ENCODE peak calls at places on chromosomes 5 and 9, in four cellular contexts. I, B, F and T are unnamed samples. For H3K9me3, the result is how much of the 10 kb centered on the place peaks cover.

GRCh38 chr5:87113848-87114247 is 153.8 kb upstream of the RASA1 start:
- DNase-seq in B (peak), F (no peak), I (no peak), T (no peak)

GRCh38 chr5:134003064-134003956 is 1.5 kb downstream of the VDAC1 start:
- DNase-seq in F (peak), I (no peak), B (peak), T (no peak)

GRCh38 chr5:56545016-56545415 is 270.3 kb upstream of the MAP3K1 start:
- DNase-seq in I (no peak), F (no peak), B (no peak), T (no peak)

GRCh38 chr9:77751341-77752091 is 103.4 kb upstream of the GNA14 start:
- DNase-seq in B (peak), F (peak), I (peak), T (peak)

GRCh38 chr9:99056876-99057664 is 47.8 kb upstream of the TGFBR1 start:
- DNase-seq in B (peak), F (no peak), I (peak), T (no peak)

GRCh38 chr5:14946813-14947640 is 75.4 kb upstream of the ANKH start:
- DNase-seq in B (peak), I (peak), F (peak), T (peak)

GRCh38 chr9:116944714-116945534 is 257.8 kb downstream of the TRIM32 start:
- DNase-seq in I (no peak), F (no peak), B (no peak), T (no peak)

GRCh38 chr5:173673295-173674170 is 57.1 kb upstream of the BOD1 start:
- DNase-seq in B (no peak), I (peak), F (no peak), T (no peak)

GRCh38 chr9:126393876-126394275 is 67.2 kb downstream of the MVB12B start:
- DNase-seq in B (no peak), F (no peak), I (no peak), T (no peak)

GRCh38 chr5:15752886-15753285 is 252.9 kb downstream of the FBXL7 start:
- DNase-seq in I (no peak), F (no peak), B (peak), T (no peak)

GRCh38 chr9:69186841-69187611 is 12.9 kb downstream of the TJP2 start:
- DNase-seq in F (no peak), B (peak), I (no peak), T (no peak)

GRCh38 chr9:98881836-98882568 is 61.7 kb upstream of the COL15A1 start:
- DNase-seq in B (peak), F (no peak), I (no peak), T (no peak)

GRCh38 chr5:6574111-6574510 is 58.7 kb downstream of the NSUN2 start:
- DNase-seq in I (no peak), F (no peak), B (no peak), T (no peak)

GRCh38 chr9:108746864-108747263 is 108.9 kb downstream of the ACTL7B start:
- DNase-seq in F (no peak), B (peak), I (no peak), T (no peak)

GRCh38 chr5:167970002-167970401 is 321.4 kb upstream of the WWC1 start:
- DNase-seq in F (no peak), B (peak), I (no peak), T (no peak)

GRCh38 chr5:155938051-155938450 is 388.9 kb upstream of the SGCD start:
- DNase-seq in F (no peak), I (no peak), B (no peak), T (no peak)

GRCh38 chr5:167902298-167902697 is 389.1 kb upstream of the WWC1 start:
- DNase-seq in F (no peak), B (no peak), I (no peak), T (no peak)

GRCh38 chr9:135440620-135441019 is 39.0 kb upstream of the PPP1R26 start:
- DNase-seq in F (no peak), B (no peak), I (no peak), T (peak)

GRCh38 chr5:59346514-59346913 is 547.0 kb downstream of the PDE4D start:
- DNase-seq in I (no peak), F (no peak), B (no peak), T (no peak)

GRCh38 chr9:117211280-117211679 is 203.6 kb downstream of the ASTN2 start:
- DNase-seq in F (no peak), I (no peak), B (no peak), T (no peak)

GRCh38 chr9:114016629-114017423 is 61.3 kb downstream of the AMBP start:
- DNase-seq in F (no peak), B (no peak), I (no peak), T (no peak)

GRCh38 chr5:42403236-42403635 is 20.0 kb upstream of the GHR start:
- DNase-seq in B (no peak), I (no peak), F (no peak), T (no peak)

GRCh38 chr5:142023836-142024235 is 11.0 kb upstream of the GNPDA1 start:
- DNase-seq in F (no peak), B (no peak), I (no peak), T (no peak)

GRCh38 chr5:178711572-178711971 is 18.9 kb downstream of the ZNF354A start:
- DNase-seq in I (no peak), B (no peak), F (no peak), T (no peak)
- H3K9me3 ChIP-seq in I (half or more), B (under half), F (under half), T (under half)

DNA sequence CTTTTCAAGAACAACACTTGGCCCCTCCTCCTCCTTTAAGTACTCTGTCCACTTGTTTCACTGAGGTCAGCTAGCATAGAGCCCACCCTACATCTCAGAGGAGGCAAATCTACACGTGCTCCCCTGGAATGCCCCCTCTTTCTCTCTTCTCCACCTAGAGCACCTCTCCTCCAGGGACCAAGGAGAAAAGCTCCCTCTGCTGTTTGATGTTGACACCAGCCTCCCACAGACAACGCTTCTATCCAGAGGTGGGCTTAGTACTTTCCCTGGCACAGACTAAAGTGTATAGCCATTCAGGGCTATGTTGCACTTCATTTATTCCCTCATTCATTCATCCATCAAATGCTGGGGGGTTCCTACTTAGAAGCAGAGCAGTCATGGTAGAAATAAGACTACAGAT is 68.2 kb upstream of the TAF1L start:
- DNase-seq in I (peak), F (no peak), B (peak), T (no peak)
- TF ChIP-seq EZH2phosphoT487 in I (no peak), F (no peak), B (no peak), T (no peak)

GRCh38 chr9:81082251-81082650 is 607.1 kb downstream of the TLE1 start:
- DNase-seq in I (no peak), F (no peak), B (no peak), T (no peak)

GRCh38 chr9:81086421-81086820 is 602.9 kb downstream of the TLE1 start:
- DNase-seq in I (no peak), F (no peak), B (no peak), T (no peak)

GRCh38 chr9:81080900-81081299 is 608.4 kb downstream of the TLE1 start:
- DNase-seq in F (no peak), B (no peak), I (no peak), T (no peak)

GRCh38 chr9:81083062-81083461 is 606.3 kb downstream of the TLE1 start:
- DNase-seq in I (no peak), F (peak), B (no peak), T (no peak)

GRCh38 chr9:81083821-81084512 is 605.4 kb downstream of the TLE1 start:
- DNase-seq in I (no peak), B (peak), F (peak), T (no peak)
- H3K9me3 ChIP-seq in I (under half), B (under half), F (under half), T (under half)

DNA sequence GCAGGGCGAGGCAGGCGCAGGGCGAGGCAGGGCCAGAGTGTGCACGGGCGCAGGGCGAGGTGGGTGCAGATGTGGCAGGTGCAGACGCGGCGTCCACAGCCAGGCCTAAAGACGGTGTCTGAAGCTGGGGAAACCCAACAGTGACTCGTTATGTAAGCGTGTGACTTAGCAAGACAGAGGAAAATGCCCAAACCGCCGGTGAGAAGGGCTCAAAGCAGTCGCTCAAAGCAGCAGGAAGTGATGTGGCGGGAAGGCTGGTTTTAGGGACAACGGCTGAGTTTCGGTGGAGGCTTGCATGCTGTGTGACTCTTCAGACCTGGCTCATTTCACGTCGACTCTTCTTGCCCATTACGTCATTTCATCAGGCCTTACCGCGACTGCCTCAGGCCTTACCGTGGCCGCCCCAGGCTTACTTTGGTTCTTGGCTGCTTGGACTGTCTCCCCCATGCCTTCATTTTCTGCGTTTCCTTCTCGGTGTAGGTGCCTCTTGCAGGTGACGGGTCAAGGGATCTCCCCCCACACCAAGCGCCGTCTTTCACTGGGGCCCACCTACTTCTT is 50.5 kb upstream of the EXOC3 start:
- DNase-seq in B (peak), F (no peak), I (peak), T (peak)
- TF ChIP-seq EZH2phosphoT487 in B (no peak), F (no peak), I (no peak), T (no peak)

DNA sequence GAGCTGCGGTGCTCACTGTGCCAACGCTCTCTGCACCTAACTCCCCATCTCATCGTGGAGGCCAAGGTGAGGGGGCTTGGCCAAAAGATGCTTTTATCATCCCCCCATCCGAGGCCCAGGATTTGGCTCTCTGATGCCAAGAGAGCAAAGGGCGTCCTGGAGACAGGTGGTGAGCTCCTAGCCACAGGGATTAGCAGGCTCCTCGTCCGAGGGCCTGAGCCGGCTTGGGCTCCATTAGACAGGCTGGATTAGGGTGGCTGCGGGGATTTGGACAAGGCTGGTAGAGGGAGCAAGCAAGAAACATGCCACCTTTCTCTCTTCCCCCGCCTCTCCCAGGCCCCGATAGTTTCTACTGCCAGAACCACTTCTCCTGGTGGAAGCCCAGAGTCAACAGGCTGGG is 1.0 kb upstream of the GRM6 start:
- DNase-seq in B (no peak), F (no peak), I (no peak), T (no peak)
- H3K9me3 ChIP-seq in B (under half), F (under half), I (under half), T (under half)